ENCODE peak calls at places on chromosomes 1 and 21, in eight cellular contexts. I, N, H, S, B, V, R and Y are unnamed samples.

GRCh38 chr21:42093991-42094417 is 22.9 kb downstream of the UMODL1 start:
- DNase-seq in I (peak), N (no peak), H (peak), S (peak), B (no peak), V (no peak), R (no peak), Y (no peak)

GRCh38 chr1:22127248-22127647 is 15.6 kb downstream of the WNT4 start:
- DNase-seq in I (no peak), N (no peak), H (no peak), S (no peak), B (no peak), V (no peak), R (no peak), Y (no peak)

GRCh38 chr1:61287734-61288133 is 205.4 kb downstream of the NFIA start:
- DNase-seq in I (peak), N (no peak), H (peak), S (peak), B (no peak), V (no peak), R (no peak), Y (no peak)

GRCh38 chr1:240199758-240200655 is 108.3 kb downstream of the FMN2 start:
- DNase-seq in I (no peak), N (no peak), H (no peak), S (no peak), B (no peak), V (no peak), R (no peak), Y (no peak)

GRCh38 chr1:22171951-22172715 is 29.2 kb upstream of the WNT4 start:
- DNase-seq in I (no peak), N (no peak), H (no peak), S (no peak), B (no peak), V (no peak), R (no peak), Y (no peak)

GRCh38 chr1:240230821-240231220 is 139.1 kb downstream of the FMN2 start:
- DNase-seq in I (no peak), N (no peak), H (no peak), S (no peak), B (no peak), V (no peak), R (no peak), Y (no peak)

GRCh38 chr1:89822109-89822962 is 1.5 kb downstream of the LRRC8D start:
- DNase-seq in I (no peak), N (no peak), H (no peak), S (no peak), B (no peak), V (peak), R (no peak), Y (no peak)

GRCh38 chr1:232826318-232826717 is 21.1 kb downstream of the MAP10 start:
- DNase-seq in I (no peak), N (no peak), H (no peak), S (no peak), B (no peak), V (no peak), R (no peak), Y (no peak)

GRCh38 chr21:42361286-42361685 is 5.0 kb downstream of the TFF1 start:
- DNase-seq in I (no peak), N (no peak), H (no peak), S (no peak), B (no peak), V (no peak), R (no peak), Y (no peak)

GRCh38 chr1:65148548-65149390 is 766 bp downstream of the AK4 start:
- DNase-seq in I (peak), N (no peak), H (peak), S (peak), B (peak), V (peak), R (no peak), Y (peak)

GRCh38 chr1:25122747-25123146 is 109.6 kb downstream of the SYF2 start:
- DNase-seq in I (no peak), N (no peak), H (no peak), S (no peak), B (no peak), V (no peak), R (no peak), Y (no peak)

GRCh38 chr1:119605686-119606085 is 42.4 kb downstream of the ZNF697 start:
- DNase-seq in I (no peak), N (no peak), H (no peak), S (no peak), B (no peak), V (no peak), R (no peak), Y (peak)

GRCh38 chr1:99869723-99870122 is 19.6 kb downstream of the AGL start:
- DNase-seq in I (no peak), N (no peak), H (no peak), S (no peak), B (no peak), V (no peak), R (no peak), Y (no peak)

GRCh38 chr21:44331209-44331608 is 8.0 kb downstream of the CFAP410 start:
- DNase-seq in I (no peak), N (no peak), H (no peak), S (no peak), B (no peak), V (no peak), R (no peak), Y (no peak)

GRCh38 chr21:27739187-27739586 is 772.3 kb upstream of the ADAMTS5 start:
- DNase-seq in I (no peak), N (no peak), H (no peak), S (no peak), B (no peak), V (no peak), R (no peak), Y (no peak)

GRCh38 chr1:246667773-246668172 is 56.4 kb upstream of the SCCPDH start:
- DNase-seq in I (no peak), N (no peak), H (no peak), S (no peak), B (no peak), V (no peak), R (no peak), Y (no peak)

GRCh38 chr1:183039985-183040447 is 16.8 kb downstream of the LAMC1 start:
- DNase-seq in I (peak), N (no peak), H (peak), S (peak), B (no peak), V (no peak), R (no peak), Y (no peak)

GRCh38 chr1:40379785-40380452 is 6.4 kb downstream of the SMAP2 start:
- DNase-seq in I (peak), N (no peak), H (peak), S (no peak), B (no peak), V (no peak), R (no peak), Y (no peak)

GRCh38 chr1:22273686-22274681 is 131.1 kb upstream of the WNT4 start:
- DNase-seq in I (peak), N (no peak), H (peak), S (no peak), B (no peak), V (no peak), R (no peak), Y (no peak)

GRCh38 chr1:41672173-41672572 is 187.7 kb upstream of the EDN2 start:
- DNase-seq in I (peak), N (no peak), H (peak), S (peak), B (peak), V (no peak), R (no peak), Y (no peak)

GRCh38 chr1:43757343-43758053 is 50.2 kb downstream of the ST3GAL3 start:
- DNase-seq in I (no peak), N (no peak), H (no peak), S (no peak), B (no peak), V (no peak), R (no peak), Y (no peak)

GRCh38 chr1:76202670-76203069 is 128.1 kb downstream of the ST6GALNAC3 start:
- DNase-seq in I (no peak), N (no peak), H (no peak), S (no peak), B (no peak), V (no peak), R (no peak), Y (no peak)

GRCh38 chr1:85366391-85366790 is 90.0 kb upstream of the BCL10 start:
- DNase-seq in I (peak), N (no peak), H (peak), S (no peak), B (no peak), V (no peak), R (no peak), Y (no peak)

GRCh38 chr1:67441183-67441582 is 11.0 kb upstream of the SERBP1 start:
- DNase-seq in I (peak), N (no peak), H (peak), S (peak), B (no peak), V (no peak), R (no peak), Y (no peak)

GRCh38 chr21:35348686-35349085 is 299.6 kb upstream of the RUNX1 start:
- DNase-seq in I (peak), N (no peak), H (peak), S (no peak), B (no peak), V (no peak), R (no peak), Y (no peak)

GRCh38 chr1:169048043-169048442 is 58.4 kb upstream of the ATP1B1 start:
- DNase-seq in I (no peak), N (no peak), H (no peak), S (no peak), B (no peak), V (no peak), R (no peak), Y (no peak)

GRCh38 chr1:153447498-153448170 is 12.8 kb downstream of the S100A7 start:
- DNase-seq in I (peak), N (no peak), H (peak), S (peak), B (no peak), V (no peak), R (no peak), Y (no peak)

GRCh38 chr1:178538192-178538916 is 25.4 kb downstream of the TEX35 start:
- DNase-seq in I (peak), N (no peak), H (peak), S (peak), B (no peak), V (no peak), R (no peak), Y (no peak)

GRCh38 chr1:208895820-208896219 is 651.6 kb upstream of the PLXNA2 start:
- DNase-seq in I (no peak), N (no peak), H (no peak), S (no peak), B (no peak), V (no peak), R (no peak), Y (no peak)

GRCh38 chr1:156070523-156070922 is 9.6 kb downstream of the RAB25 start:
- DNase-seq in I (no peak), N (no peak), H (no peak), S (no peak), B (no peak), V (no peak), R (no peak), Y (no peak)

GRCh38 chr1:20589331-20590312 is 725 bp downstream of the CDA start:
- DNase-seq in I (peak), N (no peak), H (peak), S (peak), B (no peak), V (no peak), R (no peak), Y (no peak)

GRCh38 chr1:115854005-115854404 is 13.1 kb upstream of the NHLH2 start:
- DNase-seq in I (no peak), N (no peak), H (no peak), S (no peak), B (no peak), V (no peak), R (no peak), Y (no peak)

GRCh38 chr1:228842094-228842775 is 107.0 kb downstream of the RHOU start:
- DNase-seq in I (peak), N (peak), H (peak), S (peak), B (no peak), V (no peak), R (no peak), Y (peak)

GRCh38 chr1:52413410-52414104 is 9.2 kb downstream of the PRPF38A start:
- DNase-seq in I (peak), N (no peak), H (no peak), S (no peak), B (no peak), V (no peak), R (no peak), Y (no peak)

GRCh38 chr1:236523704-236524141 is at the start of gene LGALS8:
- DNase-seq in I (peak), N (peak), H (peak), S (peak), B (peak), V (peak), R (peak), Y (peak)

GRCh38 chr1:37156646-37157045 is 122.3 kb upstream of the GRIK3 start:
- DNase-seq in I (no peak), N (no peak), H (no peak), S (no peak), B (no peak), V (no peak), R (no peak), Y (no peak)

GRCh38 chr1:14681182-14681581 is 82.7 kb downstream of the KAZN start:
- DNase-seq in I (no peak), N (no peak), H (peak), S (peak), B (no peak), V (no peak), R (no peak), Y (no peak)

GRCh38 chr21:40173833-40174232 is 306.6 kb downstream of the PCP4 start:
- DNase-seq in I (no peak), N (no peak), H (no peak), S (no peak), B (no peak), V (no peak), R (no peak), Y (no peak)

GRCh38 chr1:218536311-218536710 is 191.2 kb downstream of the TGFB2 start:
- DNase-seq in I (no peak), N (no peak), H (no peak), S (no peak), B (no peak), V (no peak), R (no peak), Y (no peak)